ENCODE peak calls at places on chromosomes 11 and 22, in six cellular contexts. B is AG04450; D is CD4-positive, alpha-beta T cell; P is AG09319; T is MM.1S; O is Calu3. G is an unnamed sample.

GRCh38 chr22:21940521-21940920 is 12.1 kb downstream of the PPM1F start:
- DNase-seq in B (no peak), P (no peak), T (no peak), O (no peak), D (no peak), G (no peak)

GRCh38 chr22:48393041-48393370 is 1434.7 kb downstream of the BRD1 start:
- DNase-seq in B (no peak), O (no peak), P (no peak), D (no peak), T (no peak), G (no peak)

GRCh38 chr22:49350441-49351121 is 477.1 kb downstream of the BRD1 start:
- DNase-seq in P (no peak), B (no peak), T (no peak), D (no peak), O (no peak), G (no peak)

GRCh38 chr11:45413156-45413833 is 127.2 kb upstream of the SYT13 start:
- DNase-seq in T (no peak), O (no peak), B (no peak), D (no peak), P (no peak), G (no peak)

GRCh38 chr22:26330971-26331625 is 98.0 kb upstream of the ASPHD2 start:
- DNase-seq in O (peak), B (no peak), P (no peak), T (peak), D (peak), G (peak)

GRCh38 chr11:16809901-16810668 is 71.6 kb downstream of the C11orf58 start:
- DNase-seq in P (no peak), T (no peak), D (no peak), B (no peak), O (peak), G (no peak)

GRCh38 chr22:48576333-48577013 is 1251.2 kb downstream of the BRD1 start:
- DNase-seq in P (no peak), O (no peak), B (no peak), T (no peak), D (no peak), G (peak)

GRCh38 chr22:21624120-21624879 is 5.5 kb downstream of the YDJC start:
- DNase-seq in B (no peak), O (peak), D (peak), P (no peak), T (peak), G (no peak)

GRCh38 chr11:57279131-57279530 is 42.1 kb upstream of the APLNR start:
- DNase-seq in D (no peak), B (no peak), P (peak), T (no peak), O (no peak), G (no peak)

GRCh38 chr11:75450826-75451783 is 18.1 kb upstream of the KLHL35 start:
- DNase-seq in P (no peak), O (peak), T (no peak), D (no peak), B (no peak), G (no peak)

GRCh38 chr11:62665630-62666258 is 632 bp downstream of the CSKMT start:
- DNase-seq in O (peak), D (peak), T (peak), P (no peak), B (no peak), G (peak)

GRCh38 chr11:120956710-120957500 is 67.0 kb upstream of the TBCEL start:
- DNase-seq in D (peak), B (no peak), P (no peak), T (peak), O (no peak), G (no peak)

GRCh38 chr11:122758974-122759373 is 79.3 kb upstream of the CRTAM start:
- DNase-seq in T (no peak), D (no peak), B (no peak), O (no peak), P (no peak), G (no peak)

GRCh38 chr11:74559110-74559933 is 33.1 kb upstream of the POLD3 start:
- DNase-seq in T (no peak), O (no peak), D (no peak), B (no peak), P (no peak), G (no peak)

GRCh38 chr11:48036011-48036410 is 55.7 kb downstream of the PTPRJ start:
- DNase-seq in T (no peak), P (no peak), O (no peak), D (no peak), B (no peak), G (no peak)

GRCh38 chr22:29122041-29122440 is 49.2 kb downstream of the KREMEN1 start:
- DNase-seq in B (no peak), P (no peak), O (no peak), D (no peak), T (no peak), G (no peak)

GRCh38 chr11:69431893-69432738 is 49.3 kb upstream of the LINC01488 start:
- DNase-seq in O (no peak), B (no peak), T (no peak), D (no peak), P (no peak), G (no peak)

GRCh38 chr11:121656333-121657090 is 203.7 kb upstream of the SORL1-AS1 start:
- DNase-seq in T (no peak), B (no peak), D (no peak), P (no peak), O (no peak), G (no peak)

GRCh38 chr22:22378446-22379415 is 129.8 kb downstream of the ZNF280B start:
- DNase-seq in T (no peak), B (no peak), O (no peak), P (no peak), D (no peak), G (no peak)

GRCh38 chr11:116537736-116538135 is 235.1 kb downstream of the BUD13 start:
- DNase-seq in O (no peak), B (no peak), P (no peak), T (no peak), D (no peak), G (no peak)

GRCh38 chr22:20786536-20786979 is 12.6 kb downstream of the SERPIND1 start:
- DNase-seq in B (no peak), P (no peak), T (no peak), O (no peak), D (no peak), G (no peak)

GRCh38 chr11:31355131-31355530 is 14.4 kb downstream of the DCDC1 start:
- DNase-seq in O (no peak), T (no peak), P (no peak), D (no peak), B (no peak), G (no peak)

GRCh38 chr11:115665345-115665901 is 161.2 kb upstream of the CADM1 start:
- DNase-seq in O (no peak), D (no peak), P (no peak), B (no peak), T (no peak), G (no peak)

GRCh38 chr11:81888391-81888790 is 845.3 kb downstream of the FAM181B start:
- DNase-seq in O (no peak), P (no peak), T (no peak), D (no peak), B (no peak), G (no peak)

GRCh38 chr22:20128902-20129746 is 2.5 kb upstream of the ZDHHC8 start:
- DNase-seq in B (no peak), P (no peak), O (peak), D (peak), T (peak), G (peak)

GRCh38 chr11:123065634-123066033 is 3.7 kb upstream of the HSPA8 start:
- DNase-seq in T (no peak), D (no peak), O (no peak), P (peak), B (peak), G (no peak)

GRCh38 chr11:35045219-35045819 is 93.7 kb upstream of the CD44 start:
- DNase-seq in T (no peak), P (no peak), O (no peak), D (peak), B (no peak), G (peak)

GRCh38 chr11:77063861-77064260 is 2.9 kb upstream of the CAPN5 start:
- DNase-seq in T (no peak), B (no peak), O (no peak), P (no peak), D (no peak), G (no peak)

GRCh38 chr11:77064648-77065217 is 2.0 kb upstream of the CAPN5 start:
- DNase-seq in B (no peak), T (no peak), D (no peak), O (no peak), P (no peak), G (peak)

GRCh38 chr11:77060234-77060633 is 6.5 kb upstream of the CAPN5 start:
- DNase-seq in D (no peak), O (no peak), T (no peak), B (no peak), P (no peak), G (no peak)

GRCh38 chr11:77063407-77063806 is 3.4 kb upstream of the CAPN5 start:
- DNase-seq in D (no peak), T (no peak), B (no peak), O (no peak), P (no peak), G (no peak)

DNA sequence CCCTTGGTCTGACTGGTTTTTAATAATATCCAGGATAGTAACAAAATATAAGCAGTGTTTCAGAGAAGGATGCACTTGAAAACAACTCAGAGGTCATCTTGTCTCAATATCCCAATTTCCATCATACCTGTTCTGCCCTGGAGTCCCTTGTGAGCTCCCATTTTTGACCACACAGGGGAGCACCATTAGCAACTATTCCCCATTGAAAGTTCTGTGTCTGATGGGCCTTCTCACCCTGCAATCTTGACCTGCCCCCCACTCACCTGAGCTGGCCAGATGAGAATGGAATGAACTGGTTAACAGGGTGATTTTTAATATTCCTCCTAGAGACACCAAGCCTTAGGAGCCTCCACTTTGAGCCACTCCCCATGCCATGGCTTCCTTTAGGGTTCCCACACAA is 3.8 kb upstream of the CAPN5 start:
- DNase-seq in B (no peak), D (no peak), O (peak), P (no peak), T (no peak), G (peak)
- TF ChIP-seq CTCF in B (peak), D (no peak), O (no peak), P (no peak), T (no peak), G (no peak)

GRCh38 chr11:27497284-27497866 is 9.2 kb downstream of the LIN7C start:
- DNase-seq in T (peak), O (no peak), P (no peak), B (no peak), D (no peak), G (no peak)
- TF ChIP-seq CTCF in T (peak), O (peak), P (peak), B (peak), D (peak), G (peak)

GRCh38 chr22:37953437-37954179 is at the start of the genes C22orf23 and POLR2F:
- DNase-seq in B (peak), P (peak), O (peak), D (peak), T (peak), G (peak)
- TF ChIP-seq CTCF in B (no peak), P (no peak), O (peak), D (no peak), T (no peak), G (no peak)

GRCh38 chr11:111935331-111936044 is 1.7 kb upstream of the DIXDC1 start:
- DNase-seq in O (no peak), P (no peak), T (peak), B (no peak), D (no peak), G (no peak)
- TF ChIP-seq CTCF in O (no peak), P (no peak), T (no peak), B (no peak), D (no peak), G (no peak)

DNA sequence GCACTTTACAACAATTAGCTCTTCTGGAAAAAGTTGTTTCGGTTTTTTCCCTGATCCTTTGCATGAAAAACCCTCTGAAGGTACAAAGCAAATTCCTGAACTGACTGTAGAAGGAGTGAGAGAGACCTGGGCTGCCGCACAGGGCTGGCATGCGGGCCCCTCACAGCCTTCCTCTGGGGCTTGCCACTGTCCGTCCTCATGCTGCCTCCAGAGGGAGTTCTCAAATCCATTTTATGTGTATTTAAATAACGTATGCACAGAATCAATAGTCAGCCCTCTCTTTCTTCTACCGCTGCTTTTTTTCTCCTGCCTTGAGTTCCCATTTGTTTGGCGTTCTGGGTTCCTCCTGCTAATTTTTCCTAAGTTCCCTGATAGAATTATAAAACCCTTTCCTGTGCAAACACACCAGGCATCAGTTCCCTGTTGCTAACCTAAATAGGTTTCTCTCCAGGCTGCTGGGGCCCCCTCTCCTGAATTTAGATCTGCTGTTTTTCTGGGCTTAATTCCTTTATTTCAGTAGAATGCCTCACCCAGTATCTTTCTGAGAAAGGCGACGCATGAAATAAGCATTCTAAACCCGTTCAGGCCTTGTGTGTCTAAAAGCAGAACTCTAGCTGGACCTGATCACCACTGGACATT is 52.4 kb downstream of the PHF21B start:
- DNase-seq in B (no peak), D (no peak), O (no peak), T (no peak), P (no peak), G (no peak)
- TF ChIP-seq CTCF in B (peak), D (no peak), O (no peak), T (no peak), P (no peak), G (no peak)

DNA sequence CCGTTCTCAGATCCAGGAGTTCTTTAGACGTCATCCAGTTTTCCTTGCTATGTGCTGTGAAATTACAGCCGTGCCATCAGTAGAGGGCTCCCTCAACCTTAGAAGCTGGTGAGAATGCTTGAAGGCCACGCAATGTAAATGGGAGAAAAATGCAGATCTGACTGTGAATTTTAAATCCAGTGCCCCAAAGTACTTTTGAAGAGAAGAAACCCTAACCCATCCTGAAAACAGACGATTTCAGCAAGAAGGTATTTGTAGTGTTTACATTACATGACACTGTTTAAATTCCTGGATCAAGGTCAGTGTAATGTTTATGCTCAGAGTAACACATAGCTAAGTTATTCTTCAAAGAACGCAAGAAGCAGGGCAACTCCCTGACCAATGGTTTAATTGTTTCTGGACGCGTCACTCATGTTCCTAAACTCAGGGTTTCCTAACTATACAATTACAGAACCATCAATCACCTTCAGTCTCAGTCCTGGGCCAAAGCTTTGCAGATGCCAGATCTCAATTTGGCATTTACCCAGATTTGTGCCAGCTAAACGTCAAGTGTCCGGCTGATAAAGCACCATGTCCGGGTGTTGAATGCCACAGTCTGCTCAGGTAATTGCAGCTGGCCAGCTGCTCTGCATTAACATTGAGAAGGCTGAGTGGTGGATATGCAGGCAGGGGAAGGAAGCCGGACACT is 38.2 kb downstream of the ADAMTS8 start:
- DNase-seq in D (no peak), B (peak), O (peak), T (no peak), P (peak), G (no peak)
- TF ChIP-seq CTCF in D (no peak), B (peak), O (no peak), T (no peak), P (peak), G (no peak)

G was measured in GM20000.